ENCODE peak calls at places on chromosomes 3 and 15, in five cellular contexts. I is HepG2, J is neural progenitor cell, S is IMR-90, N is K562. Q is an unnamed sample.
A peak's percentile ranks its signal among the peaks of the same experiment; 100 is the strongest.

GRCh38 chr15:101852356-101852755 is 40.4 kb downstream of the OR4F15 start:
- DNase-seq in I (no peak), J (no peak), S (peak; percentile 17), N (no peak), Q (peak; percentile 69)

GRCh38 chr3:88195951-88196434 is 46.2 kb downstream of the C3orf38 start:
- DNase-seq in I (no peak), J (no peak), S (peak; percentile 56), N (peak; percentile 5), Q (no peak)

GRCh38 chr3:59608356-59608755 is 558.5 kb upstream of the CFAP20DC start:
- DNase-seq in I (no peak), J (no peak), S (no peak), N (no peak), Q (no peak)

GRCh38 chr3:110457508-110457907 is 614.1 kb upstream of the NECTIN3 start:
- DNase-seq in I (peak; percentile 1), J (no peak), S (no peak), N (no peak), Q (no peak)

GRCh38 chr3:136022518-136023263 is 57.2 kb downstream of the PPP2R3A start:
- DNase-seq in I (no peak), J (no peak), S (no peak), N (no peak), Q (no peak)

GRCh38 chr3:126154391-126155279 is 25.8 kb downstream of the ALDH1L1 start:
- DNase-seq in I (no peak), J (no peak), S (no peak), N (no peak), Q (no peak)

GRCh38 chr3:128482857-128483656 is 9.9 kb downstream of the GATA2 start:
- DNase-seq in I (no peak), J (peak; percentile 71), S (peak; percentile 84), N (peak; percentile 53), Q (peak; percentile 93)

GRCh38 chr15:53549697-53550315 is 209.7 kb downstream of the WDR72 start:
- DNase-seq in I (no peak), J (no peak), S (no peak), N (no peak), Q (no peak)

GRCh38 chr3:58379351-58380073 is 46.8 kb downstream of the PXK start:
- DNase-seq in I (no peak), J (no peak), S (no peak), N (no peak), Q (no peak)

GRCh38 chr15:69758291-69758771 is 305.7 kb downstream of the RPLP1 start:
- DNase-seq in I (no peak), J (no peak), S (peak; percentile 21), N (no peak), Q (peak; percentile 44)

GRCh38 chr15:68608206-68608843 is 29.5 kb downstream of the CORO2B start:
- DNase-seq in I (no peak), J (peak; percentile 42), S (peak; percentile 19), N (no peak), Q (no peak)

GRCh38 chr3:161423911-161424522 is 52.7 kb upstream of the SPTSSB start:
- DNase-seq in I (peak; percentile 41), J (peak; percentile 31), S (peak; percentile 42), N (peak; percentile 59), Q (peak; percentile 80)

GRCh38 chr3:39208463-39209055 is 16.2 kb upstream of the XIRP1 start:
- DNase-seq in I (peak; percentile 21), J (peak; percentile 76), S (peak; percentile 56), N (peak; percentile 67), Q (peak; percentile 72)

GRCh38 chr3:134365766-134366065 is 8.5 kb downstream of the AMOTL2 start:
- DNase-seq in I (no peak), J (no peak), S (no peak), N (no peak), Q (no peak)

GRCh38 chr3:176814252-176814651 is 383.0 kb downstream of the TBL1XR1 start:
- DNase-seq in I (peak; percentile 32), J (peak; percentile 91), S (peak; percentile 43), N (peak; percentile 15), Q (peak; percentile 85)

GRCh38 chr15:87777054-87777498 is 479.5 kb downstream of the NTRK3 start:
- DNase-seq in I (no peak), J (no peak), S (peak; percentile 95), N (no peak), Q (peak; percentile 41)

GRCh38 chr15:74571191-74571590 is 30.2 kb downstream of the ARID3B start:
- DNase-seq in I (no peak), J (no peak), S (no peak), N (no peak), Q (no peak)

GRCh38 chr3:42387802-42388651 is 22.4 kb downstream of the LYZL4 start:
- DNase-seq in I (no peak), J (no peak), S (no peak), N (no peak), Q (no peak)

GRCh38 chr3:44478606-44479094 is 1.2 kb upstream of the ZNF445 start:
- DNase-seq in I (peak; percentile 75), J (no peak), S (no peak), N (no peak), Q (no peak)

GRCh38 chr3:44476963-44477311 is 533 bp downstream of the ZNF445 start:
- DNase-seq in I (no peak), J (no peak), S (no peak), N (no peak), Q (no peak)

GRCh38 chr3:44478055-44478468 is 592 bp upstream of the ZNF445 start:
- DNase-seq in I (peak; percentile 24), J (no peak), S (no peak), N (no peak), Q (no peak)

GRCh38 chr3:44477312-44478030 is at the start of gene ZNF445:
- DNase-seq in I (peak; percentile 67), J (peak; percentile 95), S (peak; percentile 74), N (peak; percentile 95), Q (peak; percentile 93)

DNA sequence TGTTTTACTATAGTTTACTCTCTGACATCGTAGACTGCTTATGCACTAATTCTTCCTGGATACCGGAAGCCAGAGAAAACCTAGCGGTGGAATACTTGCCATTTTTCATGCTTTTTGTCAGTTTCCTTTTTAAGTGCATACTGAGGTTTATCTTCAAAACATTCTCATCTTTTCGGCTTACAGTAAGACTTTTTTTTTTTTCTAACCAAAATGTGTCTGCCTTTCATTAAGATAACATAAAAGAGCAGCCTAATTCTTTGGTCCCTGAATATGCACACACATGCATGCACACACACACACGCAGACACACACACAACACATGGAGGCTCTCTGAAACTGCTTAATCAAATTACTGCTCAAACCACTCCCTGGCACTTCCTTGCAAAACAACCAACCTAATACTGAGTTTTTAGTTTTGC is 1.3 kb downstream of the ZNF445 start:
- DNase-seq in I (no peak), J (no peak), S (peak; percentile 54), N (no peak), Q (peak; percentile 67)
- H3K9ac ChIP-seq in I (peak overlapping the region; percentile 71), J (peak overlapping the region; percentile 89), S (peak overlapping the region; percentile 85), N (peak overlapping the region; percentile 75), Q (peak overlapping the region; percentile 91)

DNA sequence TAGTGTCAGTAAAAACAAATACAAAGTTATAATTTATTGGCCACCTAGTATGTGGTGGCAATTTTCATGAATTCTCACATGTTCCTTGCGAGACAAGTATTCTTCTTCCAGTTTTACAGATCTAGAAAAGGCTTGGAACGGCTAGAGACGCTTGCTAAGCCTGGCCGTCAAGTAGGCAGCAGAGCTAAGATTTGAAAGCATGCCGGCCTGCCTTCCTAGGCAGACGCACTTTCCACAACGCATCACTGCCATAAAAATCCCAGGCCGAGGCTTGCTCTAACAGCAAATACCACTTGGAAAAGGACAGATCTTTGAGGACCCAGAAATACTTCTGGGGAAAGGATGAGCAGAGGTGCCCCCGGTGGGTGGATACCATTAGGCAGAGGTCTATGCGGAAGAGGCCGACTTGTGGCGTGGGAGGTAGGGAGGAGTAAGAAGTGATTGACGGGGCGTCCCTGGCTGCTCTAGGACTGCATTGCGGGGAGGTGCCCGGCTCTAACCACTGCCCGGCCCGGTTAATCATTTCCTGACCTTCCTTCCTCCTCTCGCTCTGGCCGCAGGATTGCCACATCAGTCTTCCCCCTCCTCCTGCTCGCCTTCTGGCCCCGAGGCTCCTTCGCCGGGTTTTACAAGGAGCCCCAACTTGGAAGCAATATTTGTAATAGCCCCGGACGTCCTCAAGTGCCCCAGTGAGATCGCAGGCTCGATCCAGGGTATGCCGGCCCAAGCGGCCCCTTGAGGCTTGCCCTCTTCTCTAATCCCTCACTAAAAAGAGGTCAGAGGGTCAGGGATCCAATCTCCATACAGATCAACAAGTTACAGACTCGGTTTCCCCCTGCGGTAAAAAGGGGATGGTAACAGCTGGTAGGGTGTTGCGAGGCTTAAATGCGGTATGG is 1.3 kb upstream of the USP3 start:
- DNase-seq in I (peak; percentile 84), J (peak; percentile 69), S (peak; percentile 87), N (peak; percentile 71), Q (no peak)
- H3K4me3 ChIP-seq in I (peak overlapping the region; percentile 74), J (peak overlapping the region; percentile 70), S (peak overlapping the region; percentile 43), N (peak overlapping the region; percentile 56), Q (peak overlapping the region; percentile 81)

GRCh38 chr3:193367868-193368267 is 10.7 kb downstream of the ATP13A5 start:
- DNase-seq in I (no peak), J (no peak), S (no peak), N (no peak), Q (no peak)
- H3K9ac ChIP-seq in I (no peak overlapping the region), J (no peak overlapping the region), S (no peak overlapping the region), N (no peak overlapping the region), Q (no peak overlapping the region)

DNA sequence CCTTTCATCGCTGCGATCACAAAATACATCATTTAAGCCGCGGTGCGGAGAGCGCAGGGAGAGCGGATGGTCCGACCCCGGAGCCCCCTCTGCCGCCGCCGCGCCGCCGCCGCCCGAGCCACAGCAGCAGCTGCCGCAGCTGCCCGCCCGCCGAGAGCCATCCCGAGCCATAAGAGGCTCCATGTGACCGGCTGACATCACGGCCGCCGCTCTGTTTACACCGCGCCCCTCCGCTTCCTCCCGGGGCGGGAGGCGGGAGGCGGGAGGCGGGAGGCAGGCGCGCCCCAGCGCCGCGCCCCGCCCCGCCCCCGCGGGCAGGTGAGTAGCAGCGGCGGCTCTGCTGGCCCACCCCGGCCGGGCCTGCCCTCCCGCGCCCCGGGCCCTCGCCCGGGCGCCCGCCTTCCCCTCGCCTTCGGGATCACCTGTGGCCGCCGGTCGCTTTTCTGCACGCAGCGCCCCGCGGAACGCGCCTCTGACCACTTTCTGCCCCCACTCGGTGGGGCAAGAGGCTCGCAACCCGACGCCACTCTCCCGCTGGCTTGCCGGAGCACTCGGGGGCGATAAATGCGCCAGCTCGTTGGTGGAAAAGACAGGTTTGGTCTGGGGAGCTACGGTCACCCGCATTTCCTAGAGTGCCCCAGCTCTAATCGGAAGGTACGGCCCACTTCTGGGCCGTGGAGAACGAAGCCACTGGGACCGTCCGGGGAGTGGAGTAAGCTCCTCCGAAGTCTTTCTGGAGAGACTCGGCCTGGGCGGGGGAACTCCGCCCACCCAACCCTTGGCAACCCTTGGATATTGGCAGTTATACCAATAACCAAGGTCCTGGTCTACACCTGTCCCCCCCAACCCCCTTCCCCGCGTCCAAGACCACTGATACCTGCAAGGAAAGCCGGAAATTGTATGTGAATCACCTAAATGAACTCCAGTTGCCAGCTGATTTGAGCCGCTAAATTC is 113.7 kb upstream of the ICE2 start:
- DNase-seq in I (peak; percentile 74), J (peak; percentile 95), S (peak; percentile 68), N (peak; percentile 35), Q (peak; percentile 90)
- H3K4me3 ChIP-seq in I (peak overlapping the region; percentile 90), J (peak overlapping the region; percentile 87), S (peak overlapping the region; percentile 94), N (peak overlapping the region; percentile 16), Q (peak overlapping the region; percentile 84)